ENCODE peak calls at places on chromosomes 12 and 14, in six cellular contexts. M, J, N, F, W and H are unnamed samples.

GRCh38 chr14:93715279-93715927 is 72.9 kb downstream of the PRIMA1 start:
- DNase-seq in W (no peak), J (no peak), M (no peak), F (no peak), N (no peak), H (no peak)

GRCh38 chr12:131755305-131756113 is 44.6 kb downstream of the SFSWAP start:
- DNase-seq in F (peak), W (no peak), N (no peak), M (no peak), J (no peak), H (no peak)

GRCh38 chr12:110743571-110744093 is 941 bp upstream of the PPP1CC start:
- DNase-seq in W (no peak), M (peak), N (peak), F (peak), J (no peak), H (no peak)

GRCh38 chr12:43824207-43824775 is 11.6 kb upstream of the TMEM117 start:
- DNase-seq in M (no peak), J (no peak), N (no peak), W (no peak), F (no peak), H (no peak)

GRCh38 chr14:54444701-54445100 is 3.5 kb upstream of the CNIH1 start:
- DNase-seq in F (no peak), N (no peak), M (no peak), J (no peak), W (no peak), H (no peak)

GRCh38 chr14:106372870-106373657 is 846.7 kb downstream of the TMEM121 start:
- DNase-seq in W (peak), F (peak), N (no peak), J (peak), M (no peak), H (no peak)

GRCh38 chr12:23083267-23083666 is 458.3 kb downstream of the ETNK1 start:
- DNase-seq in N (no peak), J (no peak), M (no peak), W (no peak), F (peak), H (no peak)

GRCh38 chr12:110246690-110247339 is 34.2 kb upstream of the ATP2A2 start:
- DNase-seq in F (peak), J (no peak), M (no peak), W (no peak), N (no peak), H (no peak)

GRCh38 chr12:116370004-116370404 is 92.5 kb upstream of the MED13L start:
- DNase-seq in M (no peak), N (no peak), F (no peak), J (no peak), W (no peak), H (no peak)

GRCh38 chr12:12338528-12339168 is 11.4 kb downstream of the MANSC1 start:
- DNase-seq in M (no peak), N (no peak), J (no peak), F (peak), W (no peak), H (no peak)

GRCh38 chr14:93430889-93431670 is at the start of gene UNC79:
- DNase-seq in M (no peak), J (no peak), F (no peak), N (peak), W (no peak), H (peak)

GRCh38 chr14:104891664-104892500 is 26.8 kb downstream of the CEP170B start:
- DNase-seq in J (no peak), N (no peak), M (peak), F (no peak), W (peak), H (no peak)

GRCh38 chr12:38113991-38114390 is 202.6 kb upstream of the ALG10B start:
- DNase-seq in M (no peak), J (no peak), N (no peak), F (peak), W (no peak), H (no peak)

GRCh38 chr12:60148831-60149230 is 553.0 kb downstream of the SLC16A7 start:
- DNase-seq in W (no peak), N (no peak), F (peak), J (no peak), M (no peak), H (no peak)

GRCh38 chr14:58944957-58945356 is 243.5 kb upstream of the DAAM1 start:
- DNase-seq in N (no peak), M (no peak), W (no peak), F (no peak), J (no peak), H (no peak)

GRCh38 chr12:19744760-19745218 is 305.5 kb downstream of the AEBP2 start:
- DNase-seq in N (no peak), W (no peak), J (no peak), F (no peak), M (no peak), H (no peak)

GRCh38 chr14:79629891-79630560 is 581.3 kb downstream of the DIO2 start:
- DNase-seq in J (no peak), F (no peak), N (no peak), M (no peak), W (no peak), H (no peak)

GRCh38 chr14:50828738-50829471 is 2.1 kb downstream of the NIN start:
- DNase-seq in W (no peak), N (no peak), F (no peak), M (no peak), J (no peak), H (no peak)

GRCh38 chr12:111330800-111331752 is 37.8 kb downstream of the PHETA1 start:
- DNase-seq in W (no peak), M (no peak), F (peak), J (no peak), N (no peak), H (no peak)

GRCh38 chr12:33439587-33440011 is at the start of gene SYT10:
- DNase-seq in F (no peak), M (no peak), W (no peak), N (peak), J (no peak), H (no peak)

GRCh38 chr12:990308-990648 is 745 bp upstream of the ERC1 start:
- DNase-seq in F (peak), N (peak), M (peak), J (peak), W (no peak), H (no peak)

GRCh38 chr14:76953196-76953945 is 75.1 kb downstream of the IRF2BPL start:
- DNase-seq in F (peak), N (no peak), J (peak), W (peak), M (no peak), H (no peak)

GRCh38 chr14:69879175-69880047 is at the start of gene SMOC1:
- DNase-seq in N (peak), M (no peak), J (no peak), F (no peak), W (no peak), H (peak)

GRCh38 chr12:50325890-50326391 is 42.6 kb upstream of the LIMA1 start:
- DNase-seq in W (no peak), N (no peak), F (peak), M (no peak), J (no peak), H (no peak)

GRCh38 chr14:92500491-92500941 is 13.1 kb upstream of the RIN3 start:
- DNase-seq in F (no peak), W (no peak), M (peak), J (no peak), N (no peak), H (peak)

GRCh38 chr14:22282429-22282828 is 306.6 kb downstream of the DAD1 start:
- DNase-seq in W (no peak), N (no peak), M (no peak), J (no peak), F (no peak), H (no peak)

GRCh38 chr12:20150835-20151234 is 217.5 kb upstream of the PDE3A start:
- DNase-seq in J (no peak), N (no peak), W (no peak), M (no peak), F (peak), H (no peak)

GRCh38 chr12:122501489-122501989 is 807 bp upstream of the ZCCHC8 start:
- DNase-seq in W (no peak), J (no peak), M (no peak), N (no peak), F (no peak), H (no peak)

GRCh38 chr14:91867316-91867988 is at the start of gene TC2N:
- DNase-seq in F (no peak), M (no peak), J (peak), N (no peak), W (peak), H (no peak)

GRCh38 chr14:91419451-91419850 is 1.8 kb upstream of the CCDC88C start:
- DNase-seq in N (no peak), M (no peak), W (no peak), F (peak), J (no peak), H (no peak)

GRCh38 chr12:7588703-7589329 is 76.9 kb downstream of the APOBEC1 start:
- DNase-seq in M (no peak), J (peak), W (no peak), F (peak), N (no peak), H (no peak)
- TF ChIP-seq CTCF in M (peak), J (peak), W (peak), F (peak), N (no peak), H (peak)

GRCh38 chr12:104596128-104596799 is 139.5 kb downstream of the CHST11 start:
- DNase-seq in M (no peak), W (no peak), F (no peak), J (no peak), N (no peak), H (no peak)
- TF ChIP-seq CTCF in M (no peak), W (no peak), F (no peak), J (no peak), N (no peak), H (no peak)

DNA sequence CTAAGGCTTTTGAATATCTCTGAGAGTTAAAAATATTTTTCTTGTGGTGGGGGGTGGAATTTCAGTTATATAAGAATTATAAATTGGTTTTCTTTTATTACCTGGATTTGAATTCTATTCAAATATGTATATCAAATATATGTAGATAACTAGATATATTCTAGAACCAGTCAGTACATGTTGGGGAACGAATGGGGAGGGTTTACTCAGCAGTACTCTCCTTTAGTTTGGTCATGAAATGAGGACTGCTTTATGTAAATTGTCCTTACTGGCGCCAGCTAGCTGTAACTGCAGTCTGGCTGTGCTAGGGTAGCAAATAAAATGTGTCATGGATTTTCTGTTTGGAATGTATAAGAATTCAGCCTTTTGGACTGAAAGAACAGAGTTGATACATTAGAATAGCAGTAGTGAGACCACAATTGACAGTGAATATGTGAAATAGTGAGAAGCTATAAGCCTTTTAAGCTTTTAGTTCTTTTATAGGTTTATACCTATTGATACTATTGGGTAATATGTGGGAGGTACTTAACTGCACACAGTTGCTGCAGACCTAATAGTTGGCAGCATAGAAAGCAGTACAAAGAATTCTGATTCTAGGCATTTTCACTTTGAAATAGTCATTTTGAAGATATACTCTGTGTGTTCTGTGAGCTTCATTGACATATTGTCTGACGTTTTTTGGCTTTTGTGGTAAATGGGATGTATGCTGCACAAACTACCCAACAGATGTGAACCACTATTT is 29.0 kb downstream of the ATF7IP start:
- DNase-seq in M (no peak), N (peak), W (no peak), J (no peak), F (peak), H (no peak)
- TF ChIP-seq CTCF in M (no peak), N (no peak), W (no peak), J (no peak), F (no peak), H (peak)

GRCh38 chr14:20346713-20347112 is 3.3 kb downstream of the PARP2 start:
- DNase-seq in W (no peak), N (no peak), F (no peak), M (no peak), J (no peak), H (no peak)

GRCh38 chr14:20345366-20345765 is 1.9 kb downstream of the PARP2 start:
- DNase-seq in N (no peak), J (no peak), W (no peak), M (no peak), F (no peak), H (no peak)

GRCh38 chr14:20347747-20348146 is 4.3 kb downstream of the PARP2 start:
- DNase-seq in M (no peak), F (no peak), J (no peak), N (no peak), W (no peak), H (no peak)

GRCh38 chr14:20350280-20350679 is 6.8 kb downstream of the PARP2 start:
- DNase-seq in J (no peak), N (no peak), M (no peak), F (peak), W (no peak), H (no peak)

GRCh38 chr14:20350860-20351259 is 7.4 kb downstream of the PARP2 start:
- DNase-seq in J (no peak), F (no peak), W (no peak), M (no peak), N (no peak), H (no peak)
- TF ChIP-seq CTCF in J (no peak), F (peak), W (no peak), M (no peak), N (no peak), H (no peak)

DNA sequence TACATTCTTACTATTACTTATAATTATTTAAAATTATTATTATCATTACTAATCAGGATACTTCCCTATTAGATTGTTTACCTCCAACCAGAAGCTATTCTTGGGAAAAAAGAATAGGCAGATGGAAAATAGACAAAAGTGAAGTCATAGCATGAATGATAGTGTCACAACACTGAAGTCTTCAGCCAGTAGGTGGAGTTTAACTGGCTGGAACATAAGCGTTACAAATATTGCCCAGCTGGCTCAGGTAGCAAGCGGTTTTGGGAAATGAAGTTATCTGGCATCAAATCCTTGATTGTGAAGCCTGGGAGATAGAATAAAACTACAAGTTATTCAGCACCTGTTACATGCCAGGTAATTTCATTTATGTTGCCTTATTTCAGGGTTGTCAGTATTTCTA is 762.9 kb downstream of the C12orf50 start:
- DNase-seq in N (no peak), J (no peak), M (no peak), W (no peak), F (peak), H (no peak)
- TF ChIP-seq CTCF in N (no peak), J (no peak), M (no peak), W (no peak), F (peak), H (peak)

GRCh38 chr14:64952598-64953309 is 10.2 kb upstream of the GPX2 start:
- DNase-seq in F (no peak), W (no peak), N (no peak), J (no peak), M (peak), H (no peak)
- TF ChIP-seq CTCF in F (peak), W (no peak), N (no peak), J (no peak), M (no peak), H (no peak)

DNA sequence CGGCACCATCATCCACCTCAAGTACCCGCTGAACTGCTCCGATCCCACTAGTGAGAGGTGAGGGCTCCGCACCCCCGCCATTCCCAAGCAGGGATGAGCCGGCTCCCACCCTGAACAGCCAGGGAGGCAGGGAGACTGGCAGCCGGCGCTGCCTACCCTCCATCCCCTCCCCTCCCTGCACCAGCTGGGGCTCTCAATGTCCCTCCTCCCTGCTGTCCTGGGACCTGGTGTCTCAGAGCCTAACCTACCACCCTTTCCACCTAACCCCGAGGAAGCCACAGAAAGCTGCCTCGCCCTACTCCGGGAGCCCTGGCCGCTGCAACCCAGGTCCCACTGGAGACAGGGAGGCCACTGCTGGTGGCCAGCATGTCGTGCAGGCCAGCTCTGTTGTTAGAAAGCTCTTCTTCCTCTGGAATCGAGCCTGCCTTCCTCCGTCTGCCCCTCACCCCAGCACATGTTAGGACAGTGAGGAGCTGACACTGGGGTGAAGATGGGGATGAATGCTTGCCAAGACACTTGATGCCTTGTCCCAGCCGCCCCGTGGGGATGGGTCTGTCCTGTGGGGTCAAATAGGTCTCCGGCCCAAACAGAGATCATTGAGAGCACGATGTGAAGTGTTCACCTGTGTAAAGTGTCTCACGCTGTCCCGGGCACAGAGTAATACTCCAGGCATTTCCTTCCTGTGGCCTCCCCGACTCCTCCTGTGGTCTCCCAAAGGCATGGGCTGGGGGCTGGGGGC is 1.1 kb downstream of the PTPN6 start:
- DNase-seq in W (no peak), N (no peak), F (no peak), J (no peak), M (no peak), H (no peak)
- TF ChIP-seq CTCF in W (no peak), N (no peak), F (no peak), J (no peak), M (no peak), H (no peak)

GRCh38 chr12:84355561-84355960 is 557.0 kb downstream of the SLC6A15 start:
- DNase-seq in M (no peak), F (peak), N (no peak), J (no peak), W (no peak), H (no peak)
- TF ChIP-seq CTCF in M (no peak), F (no peak), N (no peak), J (no peak), W (no peak), H (no peak)

GRCh38 chr14:72024043-72024407 is 91.8 kb downstream of the RGS6 start:
- DNase-seq in F (peak), J (peak), M (no peak), W (no peak), N (peak), H (no peak)
- TF ChIP-seq CTCF in F (peak), J (peak), M (no peak), W (peak), N (peak), H (peak)